ENCODE peak calls at places on chromosomes 16 and 17, in ten cellular contexts. I is neural progenitor cell, P is PC-3, O is uterus, C is heart left ventricle, N is dorsolateral prefrontal cortex, G is thoracic aorta, R is small intestine, U is GM23248, B is A549. Y is an unnamed sample.

GRCh38 chr16:47258874-47259461 is 115.2 kb upstream of the NETO2 start:
- DNase-seq in N (no peak), R (peak), B (peak), U (peak), G (no peak), C (no peak), I (peak), O (no peak), P (peak), Y (no peak)

GRCh38 chr16:19115148-19116021 is 1.6 kb downstream of the ITPRIPL2 start:
- DNase-seq in C (peak), B (no peak), N (no peak), P (no peak), O (no peak), G (no peak), I (no peak), U (no peak), R (no peak), Y (peak)

GRCh38 chr16:78129349-78129748 is 29.9 kb downstream of the WWOX start:
- DNase-seq in I (no peak), U (no peak), R (no peak), N (no peak), P (no peak), C (no peak), G (no peak), O (no peak), B (no peak), Y (no peak)

GRCh38 chr17:33939959-33940358 is 315.1 kb upstream of the CCL2 start:
- DNase-seq in N (no peak), G (no peak), U (no peak), I (no peak), O (no peak), P (no peak), B (no peak), C (no peak), R (no peak), Y (no peak)

GRCh38 chr16:72425571-72426341 is 253.8 kb upstream of the PMFBP1 start:
- DNase-seq in G (no peak), U (no peak), C (no peak), B (no peak), R (no peak), P (no peak), I (no peak), N (peak), O (no peak), Y (no peak)

GRCh38 chr17:40469805-40470675 is 26.8 kb downstream of the IGFBP4 start:
- DNase-seq in P (peak), G (no peak), B (peak), C (no peak), I (no peak), N (no peak), R (no peak), O (no peak), U (no peak), Y (no peak)

GRCh38 chr17:45298546-45299285 is 18.1 kb downstream of the MAP3K14 start:
- DNase-seq in N (no peak), C (no peak), U (peak), B (no peak), G (no peak), P (peak), R (no peak), O (no peak), I (no peak), Y (no peak)

GRCh38 chr16:31344712-31345111 is 10.3 kb upstream of the ITGAX start:
- DNase-seq in C (no peak), B (no peak), I (no peak), P (no peak), O (no peak), N (no peak), G (no peak), R (no peak), U (no peak), Y (peak)

GRCh38 chr16:51159864-51160263 is 8.8 kb upstream of the SALL1 start:
- DNase-seq in U (peak), N (no peak), O (no peak), G (no peak), P (no peak), R (no peak), I (peak), C (no peak), B (no peak), Y (no peak)

GRCh38 chr17:81517339-81518112 is 4.9 kb upstream of the ACTG1 start:
- DNase-seq in G (no peak), R (no peak), P (no peak), C (no peak), N (no peak), B (no peak), O (peak), U (peak), I (peak), Y (no peak)

GRCh38 chr16:46712911-46713310 is 23.5 kb downstream of the ORC6 start:
- DNase-seq in I (no peak), R (no peak), G (no peak), U (no peak), P (no peak), B (no peak), C (no peak), O (no peak), N (no peak), Y (no peak)

GRCh38 chr17:43140396-43141332 is 15.5 kb upstream of the BRCA1 start:
- DNase-seq in I (no peak), G (no peak), U (no peak), P (no peak), C (no peak), O (no peak), R (no peak), N (no peak), B (no peak), Y (no peak)

GRCh38 chr17:45127583-45128300 is 4.6 kb downstream of the PLCD3 start:
- DNase-seq in I (peak), C (peak), O (peak), G (no peak), U (peak), R (peak), P (peak), B (peak), N (no peak), Y (no peak)

GRCh38 chr16:89051521-89052166 is 42.0 kb upstream of the ACSF3 start:
- DNase-seq in P (no peak), G (no peak), N (no peak), B (no peak), C (peak), I (no peak), U (no peak), R (no peak), O (no peak), Y (no peak)

GRCh38 chr16:89343501-89344291 is 126.2 kb downstream of the ZNF778 start:
- DNase-seq in O (no peak), R (no peak), I (no peak), U (no peak), C (no peak), P (peak), G (no peak), N (no peak), B (no peak), Y (no peak)

GRCh38 chr17:30021708-30022317 is 80.4 kb downstream of the EFCAB5 start:
- DNase-seq in N (no peak), O (no peak), C (no peak), R (peak), G (no peak), U (peak), I (peak), P (peak), B (peak), Y (no peak)

GRCh38 chr16:9849697-9850245 is 332.5 kb downstream of the GRIN2A start:
- DNase-seq in R (no peak), C (no peak), P (no peak), O (no peak), I (no peak), N (no peak), G (no peak), U (no peak), B (no peak), Y (no peak)

GRCh38 chr17:34733351-34733750 is 154.0 kb downstream of the TMEM132E start:
- DNase-seq in O (no peak), N (no peak), I (no peak), P (no peak), R (no peak), U (no peak), B (no peak), G (no peak), C (no peak), Y (no peak)

GRCh38 chr17:64024215-64024654 is 3.8 kb upstream of the ICAM2 start:
- DNase-seq in O (no peak), N (no peak), P (no peak), R (peak), U (no peak), I (no peak), C (no peak), B (no peak), G (no peak), Y (peak)

GRCh38 chr17:72390675-72391501 is 270.1 kb downstream of the SOX9 start:
- DNase-seq in I (no peak), C (no peak), B (peak), N (no peak), O (no peak), U (peak), P (peak), G (no peak), R (no peak), Y (no peak)

GRCh38 chr17:79057727-79058400 is 16.8 kb upstream of the ENGASE start:
- DNase-seq in R (no peak), I (no peak), U (no peak), B (no peak), P (no peak), G (no peak), O (no peak), N (no peak), C (no peak), Y (no peak)

GRCh38 chr17:11986179-11986938 is 10.9 kb downstream of the ZNF18 start:
- DNase-seq in I (no peak), O (no peak), B (no peak), R (no peak), G (no peak), N (no peak), P (no peak), C (no peak), U (peak), Y (no peak)

DNA sequence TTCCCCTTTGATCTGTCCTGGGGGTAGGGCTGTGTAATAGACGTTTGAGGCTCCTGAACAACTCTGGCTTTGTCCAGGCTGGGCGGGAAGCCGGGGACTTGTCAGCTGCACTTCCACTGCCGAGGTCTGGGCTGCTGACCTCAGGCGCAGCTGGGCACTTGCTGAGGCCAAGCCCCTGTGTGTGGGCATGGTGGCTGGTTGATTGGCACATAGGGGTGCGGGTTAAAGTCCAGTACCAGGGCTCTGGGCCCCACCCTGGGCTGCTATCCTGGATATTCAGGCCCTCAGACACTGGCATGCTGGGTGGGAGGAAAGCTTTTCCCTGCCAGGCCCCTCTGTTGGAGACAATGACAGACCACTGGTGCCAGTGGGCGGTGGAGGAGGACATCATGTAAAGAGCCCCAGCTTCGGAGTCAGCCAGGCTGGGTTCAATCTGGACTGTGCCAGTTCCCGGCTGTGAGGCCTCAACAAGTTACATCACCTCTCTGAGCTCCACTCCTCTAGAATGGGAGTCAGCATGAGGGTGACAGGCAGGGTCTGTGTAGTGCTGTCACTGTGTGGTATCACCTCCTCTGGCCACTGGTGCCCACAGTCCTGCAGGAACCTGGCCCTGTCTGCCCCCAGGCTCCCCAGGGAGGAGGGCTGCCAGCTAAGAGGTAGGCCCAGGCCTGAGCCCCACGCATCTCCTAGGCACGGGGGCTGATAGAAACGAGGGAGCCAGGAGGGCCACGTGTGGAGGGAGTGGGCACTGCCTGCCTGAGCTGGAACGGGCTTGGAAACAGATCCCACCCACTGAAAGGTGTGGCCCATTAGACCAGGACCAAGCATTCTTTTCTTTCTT is 42.5 kb downstream of the PSME3IP1 start:
- DNase-seq in P (no peak), N (peak), U (no peak), O (no peak), I (no peak), R (peak), G (no peak), C (no peak), B (no peak), Y (no peak)
- H3K27ac ChIP-seq in P (no peak), N (peak), U (no peak), O (no peak), I (no peak), R (no peak), G (no peak), C (peak), B (no peak), Y (no peak)

GRCh38 chr16:80778707-80779106 is 25.7 kb downstream of the CDYL2 start:
- DNase-seq in O (no peak), C (no peak), B (no peak), U (no peak), I (no peak), P (peak), N (no peak), R (no peak), G (no peak), Y (no peak)

GRCh38 chr16:80776856-80777255 is 27.5 kb downstream of the CDYL2 start:
- DNase-seq in C (no peak), U (no peak), R (no peak), G (no peak), I (no peak), N (no peak), O (no peak), B (no peak), P (no peak), Y (no peak)

GRCh38 chr16:80775450-80775849 is 28.9 kb downstream of the CDYL2 start:
- DNase-seq in B (no peak), O (no peak), C (no peak), U (no peak), P (no peak), R (no peak), I (no peak), N (no peak), G (no peak), Y (no peak)
- H3K27ac ChIP-seq in B (no peak), O (no peak), C (no peak), U (no peak), P (no peak), R (no peak), I (no peak), N (no peak), G (no peak), Y (no peak)

DNA sequence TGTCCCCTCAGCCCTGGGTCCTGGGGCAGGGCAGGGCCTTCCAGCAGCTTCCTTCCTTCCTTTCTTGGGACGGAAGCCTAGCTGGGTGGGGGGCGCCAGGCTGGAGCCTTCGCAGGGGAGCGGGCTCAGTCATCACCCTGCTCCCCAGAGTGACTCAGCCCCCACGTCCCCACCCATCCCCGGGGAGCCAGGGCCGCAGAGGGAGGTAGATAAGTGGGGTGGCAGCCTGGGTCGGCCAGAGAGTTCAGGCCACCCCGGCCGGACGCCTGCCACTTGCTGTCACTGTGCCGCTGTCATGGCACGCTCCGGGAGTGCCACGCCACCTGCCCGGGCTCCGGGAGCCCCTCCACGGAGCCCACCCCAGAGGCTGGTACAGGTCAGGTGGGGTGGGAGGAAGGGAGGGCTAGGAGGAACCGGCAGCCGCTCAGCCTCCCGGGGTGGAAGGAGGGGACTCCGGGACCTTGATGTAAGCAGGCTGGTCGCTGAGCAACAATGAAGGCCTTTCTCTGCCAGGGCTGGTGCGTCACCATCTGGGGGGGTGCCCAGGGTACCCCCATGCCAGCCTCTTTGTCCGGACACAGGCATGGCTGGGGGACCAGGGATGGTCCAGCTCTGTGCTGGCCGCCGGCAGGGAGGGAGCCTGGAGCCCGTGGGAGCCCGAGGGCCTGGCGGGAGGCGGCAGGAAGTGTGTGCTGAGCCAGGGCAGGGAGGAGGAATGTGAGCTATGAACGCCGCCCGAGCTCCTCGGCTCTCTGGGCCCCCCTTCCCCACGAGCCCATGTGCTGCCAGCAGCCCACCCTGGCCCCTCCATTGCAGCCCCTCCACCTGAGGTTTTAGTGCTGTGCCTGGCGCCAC is 6.6 kb downstream of the NHERF2 start:
- DNase-seq in B (peak), G (peak), N (peak), I (peak), P (peak), O (peak), U (peak), R (no peak), C (peak), Y (no peak)
- H3K27ac ChIP-seq in B (peak), G (peak), N (peak), I (no peak), P (peak), O (peak), U (peak), R (peak), C (peak), Y (peak)

GRCh38 chr16:67242138-67242730 is 5.0 kb downstream of the FHOD1 start:
- DNase-seq in O (no peak), R (no peak), B (no peak), C (peak), I (no peak), P (no peak), G (no peak), U (no peak), N (no peak), Y (no peak)
- H3K27ac ChIP-seq in O (peak), R (peak), B (peak), C (peak), I (no peak), P (peak), G (peak), U (peak), N (peak), Y (no peak)

DNA sequence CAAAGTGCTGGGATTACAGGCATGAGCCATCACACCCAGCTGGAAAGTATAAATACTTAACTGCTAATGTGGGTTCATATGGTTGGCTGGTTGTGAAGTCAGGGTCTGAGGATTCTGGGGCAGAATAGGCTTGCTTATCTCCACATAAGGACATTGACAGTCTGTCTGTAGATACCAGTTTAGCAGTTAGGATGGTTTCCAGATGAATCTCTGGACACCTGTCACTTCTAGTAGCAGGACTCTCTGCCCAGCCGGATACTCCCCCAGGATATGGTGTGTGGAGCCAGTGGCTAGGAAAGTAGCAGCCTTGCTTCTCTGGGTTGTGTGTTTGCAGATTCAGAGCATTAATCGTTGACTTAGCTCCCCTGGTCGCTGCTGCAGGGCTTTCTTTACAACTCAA is 45.1 kb downstream of the CLEC16A start:
- DNase-seq in G (no peak), I (no peak), R (no peak), N (no peak), P (no peak), C (no peak), O (no peak), U (no peak), B (no peak), Y (no peak)
- H3K27ac ChIP-seq in G (no peak), I (no peak), R (no peak), N (no peak), P (no peak), C (no peak), O (no peak), U (no peak), B (no peak), Y (no peak)

Y was measured in suprapubic skin.